ENCODE peak calls at places on chromosomes 7 and 10, in eight cellular contexts. H, T, F, C, P, G, L and J are unnamed samples.
A peak's percentile ranks its signal among the peaks of the same experiment; 100 is the strongest.

GRCh38 chr7:131076711-131077170 is 250.9 kb upstream of the MKLN1 start:
- DNase-seq in H (no peak), T (peak; percentile 55), F (no peak), C (no peak), P (peak; percentile 53), G (no peak), L (no peak), J (no peak)

GRCh38 chr10:118290471-118290995 is 51.6 kb downstream of the FAM204A start:
- DNase-seq in H (no peak), T (no peak), F (no peak), C (no peak), P (no peak), G (no peak), L (no peak), J (no peak)

GRCh38 chr10:107085661-107086525 is 78.6 kb downstream of the SORCS1 start:
- DNase-seq in H (no peak), T (no peak), F (no peak), C (no peak), P (no peak), G (no peak), L (no peak), J (no peak)

GRCh38 chr7:110529175-110529574 is 561.8 kb upstream of the LRRN3 start:
- DNase-seq in H (no peak), T (no peak), F (no peak), C (no peak), P (no peak), G (no peak), L (no peak), J (no peak)

GRCh38 chr7:120190109-120190508 is 82.9 kb upstream of the KCND2 start:
- DNase-seq in H (no peak), T (no peak), F (no peak), C (no peak), P (no peak), G (no peak), L (no peak), J (no peak)

GRCh38 chr10:35640951-35641429 is 1.1 kb downstream of the FZD8 start:
- DNase-seq in H (peak; percentile 55), T (peak; percentile 81), F (peak; percentile 91), C (peak; percentile 81), P (peak; percentile 84), G (peak; percentile 70), L (peak; percentile 70), J (peak; percentile 71)

GRCh38 chr10:67239864-67240497 is 314.1 kb downstream of the LRRTM3 start:
- DNase-seq in H (no peak), T (no peak), F (no peak), C (no peak), P (no peak), G (no peak), L (no peak), J (no peak)

GRCh38 chr10:97336446-97336845 is 1.9 kb upstream of the FRAT2 start:
- DNase-seq in H (no peak), T (peak; percentile 28), F (no peak), C (no peak), P (no peak), G (no peak), L (no peak), J (no peak)

GRCh38 chr7:51328351-51328801 is 11.8 kb upstream of the COBL start:
- DNase-seq in H (no peak), T (no peak), F (no peak), C (no peak), P (no peak), G (no peak), L (peak; percentile 36), J (no peak)

GRCh38 chr10:120067427-120067826 is 174.9 kb downstream of the SEC23IP start:
- DNase-seq in H (no peak), T (no peak), F (no peak), C (no peak), P (no peak), G (no peak), L (no peak), J (no peak)

GRCh38 chr10:127871631-127872010 is 21.1 kb downstream of the CLRN3 start:
- DNase-seq in H (no peak), T (no peak), F (no peak), C (no peak), P (no peak), G (no peak), L (no peak), J (no peak)

GRCh38 chr10:33134011-33134751 is 176.2 kb upstream of the ITGB1 start:
- DNase-seq in H (no peak), T (peak; percentile 92), F (no peak), C (peak; percentile 70), P (peak; percentile 96), G (peak; percentile 100), L (peak; percentile 91), J (peak; percentile 72)

GRCh38 chr7:99366646-99367045 is 7.9 kb upstream of the ARPC1B start:
- DNase-seq in H (no peak), T (no peak), F (peak; percentile 37), C (no peak), P (no peak), G (no peak), L (no peak), J (no peak)

GRCh38 chr10:114623661-114624294 is 34.3 kb downstream of the ABLIM1 start:
- DNase-seq in H (no peak), T (peak; percentile 77), F (peak; percentile 33), C (no peak), P (peak; percentile 93), G (peak; percentile 89), L (peak; percentile 39), J (no peak)

GRCh38 chr7:2299131-2299829 is 15.0 kb downstream of the SNX8 start:
- DNase-seq in H (no peak), T (peak; percentile 95), F (no peak), C (no peak), P (peak; percentile 75), G (no peak), L (no peak), J (no peak)

GRCh38 chr7:129499915-129500463 is 2.3 kb upstream of the SMKR1 start:
- DNase-seq in H (no peak), T (no peak), F (no peak), C (no peak), P (no peak), G (no peak), L (no peak), J (no peak)

GRCh38 chr10:44752451-44753441 is 158.4 kb upstream of the TMEM72 start:
- DNase-seq in H (peak; percentile 58), T (peak; percentile 92), F (no peak), C (no peak), P (peak; percentile 92), G (no peak), L (peak; percentile 26), J (no peak)

GRCh38 chr7:17058568-17058967 is 176.8 kb upstream of the AGR3 start:
- DNase-seq in H (no peak), T (peak; percentile 58), F (no peak), C (no peak), P (peak; percentile 55), G (peak; percentile 26), L (no peak), J (no peak)

GRCh38 chr7:74236284-74236683 is 17.9 kb downstream of the RFC2 start:
- DNase-seq in H (no peak), T (no peak), F (no peak), C (no peak), P (no peak), G (no peak), L (no peak), J (no peak)